ENCODE peak calls at places on chromosomes 7 and 10, in four cellular contexts. One of them, this sample, is unnamed.

GRCh38 chr7:38863609-38864291 is 45.2 kb downstream of the VPS41 start:
- DNase-seq in HepG2: peak; percentile 67
- DNase-seq in WTC11: no peak
- DNase-seq in GM12878: no peak
- DNase-seq in this sample: no peak

GRCh38 chr10:538895-539294 is 150.6 kb downstream of the DIP2C start:
- DNase-seq in HepG2: no peak
- DNase-seq in WTC11: no peak
- DNase-seq in GM12878: no peak
- DNase-seq in this sample: no peak

GRCh38 chr10:1368772-1369171 is 312.6 kb downstream of the WDR37 start:
- DNase-seq in HepG2: peak; percentile 28
- DNase-seq in WTC11: peak; percentile 73
- DNase-seq in GM12878: no peak
- DNase-seq in this sample: peak; percentile 63

GRCh38 chr7:127392182-127392565 is 334 bp downstream of the ZNF800 start:
- DNase-seq in HepG2: no peak
- DNase-seq in WTC11: peak; percentile 61
- DNase-seq in GM12878: no peak
- DNase-seq in this sample: peak; percentile 86

GRCh38 chr7:27910341-27910740 is 170.4 kb downstream of the TAX1BP1 start:
- DNase-seq in HepG2: no peak
- DNase-seq in WTC11: peak; percentile 66
- DNase-seq in GM12878: no peak
- DNase-seq in this sample: no peak

GRCh38 chr10:129945941-129946760 is 17.9 kb downstream of the EBF3 start:
- DNase-seq in HepG2: no peak
- DNase-seq in WTC11: no peak
- DNase-seq in GM12878: no peak
- DNase-seq in this sample: no peak

GRCh38 chr7:129989466-129989865 is 36.7 kb upstream of the UBE2H start:
- DNase-seq in HepG2: no peak
- DNase-seq in WTC11: no peak
- DNase-seq in GM12878: peak; percentile 53
- DNase-seq in this sample: no peak

GRCh38 chr7:24704311-24704710 is 53.0 kb downstream of the GSDME start:
- DNase-seq in HepG2: no peak
- DNase-seq in WTC11: no peak
- DNase-seq in GM12878: no peak
- DNase-seq in this sample: no peak

GRCh38 chr7:99693427-99694200 is 13.8 kb upstream of the CYP3A5 start:
- DNase-seq in HepG2: peak; percentile 97
- DNase-seq in WTC11: peak; percentile 62
- DNase-seq in GM12878: no peak
- DNase-seq in this sample: peak; percentile 81

GRCh38 chr10:117241541-117242462 is 888 bp downstream of the SLC18A2 start:
- DNase-seq in HepG2: no peak
- DNase-seq in WTC11: peak; percentile 47
- DNase-seq in GM12878: no peak
- DNase-seq in this sample: no peak

GRCh38 chr10:1643161-1643910 is 94.0 kb downstream of the ADARB2 start:
- DNase-seq in HepG2: peak; percentile 5
- DNase-seq in WTC11: peak; percentile 76
- DNase-seq in GM12878: peak; percentile 53
- DNase-seq in this sample: peak; percentile 35

GRCh38 chr7:64558323-64558705 is 4.6 kb downstream of the ZNF680 start:
- DNase-seq in HepG2: no peak
- DNase-seq in WTC11: no peak
- DNase-seq in GM12878: no peak
- DNase-seq in this sample: no peak

GRCh38 chr10:78328592-78329404 is 295.1 kb downstream of the RPS24 start:
- DNase-seq in HepG2: no peak
- DNase-seq in WTC11: no peak
- DNase-seq in GM12878: no peak
- DNase-seq in this sample: no peak

GRCh38 chr10:97701438-97702064 is 12.0 kb upstream of the MARVELD1 start:
- DNase-seq in HepG2: peak; percentile 70
- DNase-seq in WTC11: peak; percentile 44
- DNase-seq in GM12878: no peak
- DNase-seq in this sample: peak; percentile 73

GRCh38 chr7:131371411-131371810 is 43.7 kb downstream of the MKLN1 start:
- DNase-seq in HepG2: no peak
- DNase-seq in WTC11: no peak
- DNase-seq in GM12878: no peak
- DNase-seq in this sample: no peak

GRCh38 chr10:129525408-129525807 is 58.4 kb downstream of the MGMT start:
- DNase-seq in HepG2: no peak
- DNase-seq in WTC11: no peak
- DNase-seq in GM12878: no peak
- DNase-seq in this sample: no peak

GRCh38 chr10:77004917-77005564 is 632.6 kb downstream of the KCNMA1 start:
- DNase-seq in HepG2: peak; percentile 32
- DNase-seq in WTC11: no peak
- DNase-seq in GM12878: no peak
- DNase-seq in this sample: peak; percentile 58

DNA sequence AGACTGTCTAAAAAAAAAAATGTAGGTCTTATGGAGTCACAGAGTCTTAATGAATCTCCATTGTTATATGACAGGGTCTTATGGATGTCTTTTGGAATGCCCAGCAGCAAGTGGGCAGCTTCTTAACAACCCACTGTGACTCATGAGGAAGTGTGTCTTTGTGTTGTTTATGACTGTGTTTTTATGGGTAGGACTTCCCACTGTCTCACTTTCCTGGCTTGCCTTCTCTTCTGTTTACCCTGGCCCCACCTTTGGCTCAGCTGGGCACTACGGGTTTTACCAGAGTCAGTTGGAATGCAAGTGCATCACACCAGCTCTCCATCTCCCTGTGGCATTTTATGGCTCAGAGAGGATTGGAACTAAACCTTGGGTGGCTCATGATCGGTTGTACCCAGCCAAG is 580.5 kb downstream of the AUTS2 start:
- DNase-seq in HepG2: no peak
- DNase-seq in WTC11: no peak
- DNase-seq in GM12878: no peak
- DNase-seq in this sample: no peak
- TF ChIP-seq TCF7 in HepG2: no peak
- TF ChIP-seq TCF7 in WTC11: no peak
- TF ChIP-seq TCF7 in GM12878: no peak
- TF ChIP-seq TCF7 in this sample: no peak

DNA sequence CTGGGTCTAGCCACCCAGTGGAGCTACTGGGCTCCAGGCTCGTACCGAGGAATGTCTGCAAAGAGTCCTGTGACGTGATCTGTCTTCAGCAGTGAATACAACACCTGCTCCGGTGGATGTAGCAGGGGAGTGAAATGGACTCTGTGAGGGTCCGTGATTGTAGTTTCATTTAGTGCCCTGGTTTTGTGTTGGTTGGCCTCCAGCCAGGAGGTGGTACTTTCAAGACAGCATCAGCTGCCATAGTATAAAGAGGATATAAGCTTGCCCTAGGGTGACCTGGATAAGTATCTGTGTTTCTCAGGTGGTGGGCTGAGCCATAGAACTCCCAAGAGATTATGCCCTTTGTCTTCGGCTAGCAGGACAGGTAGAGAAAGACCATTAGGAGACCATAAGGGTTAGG is 24.6 kb upstream of the WNT2 start:
- DNase-seq in HepG2: no peak
- DNase-seq in WTC11: no peak
- DNase-seq in GM12878: no peak
- DNase-seq in this sample: no peak
- TF ChIP-seq ESRRA in HepG2: no peak
- TF ChIP-seq ESRRA in WTC11: no peak
- TF ChIP-seq ESRRA in GM12878: no peak
- TF ChIP-seq ESRRA in this sample: no peak

DNA sequence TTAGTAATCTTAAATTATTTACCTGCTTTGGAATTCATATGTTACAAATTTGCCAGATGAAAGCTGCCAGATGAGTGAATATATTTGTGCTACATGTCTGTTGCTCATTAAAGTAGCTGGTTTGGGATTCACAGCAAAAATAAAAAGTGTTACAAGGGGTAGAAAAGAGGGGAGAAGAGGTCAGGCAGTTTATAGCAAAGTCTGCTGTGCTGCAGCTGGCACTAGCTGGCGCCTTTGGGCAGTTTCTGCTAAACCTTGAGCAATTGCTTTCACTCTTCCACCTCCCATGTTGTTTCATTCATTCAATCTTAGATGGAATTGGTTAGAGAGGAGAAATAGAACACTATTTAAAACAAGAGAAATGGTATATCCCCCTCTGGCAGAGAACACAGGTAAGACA is 404.1 kb upstream of the LRGUK start:
- DNase-seq in HepG2: no peak
- DNase-seq in WTC11: no peak
- DNase-seq in GM12878: no peak
- DNase-seq in this sample: no peak
- TF ChIP-seq TCF7 in HepG2: no peak
- TF ChIP-seq TCF7 in WTC11: no peak
- TF ChIP-seq TCF7 in GM12878: no peak
- TF ChIP-seq TCF7 in this sample: no peak

GRCh38 chr7:2619120-2619519 is 12.7 kb upstream of the TTYH3 start:
- DNase-seq in HepG2: no peak
- DNase-seq in WTC11: no peak
- DNase-seq in GM12878: no peak
- DNase-seq in this sample: no peak
- TF ChIP-seq ESRRA in HepG2: no peak
- TF ChIP-seq ESRRA in WTC11: no peak
- TF ChIP-seq ESRRA in GM12878: no peak
- TF ChIP-seq ESRRA in this sample: no peak

DNA sequence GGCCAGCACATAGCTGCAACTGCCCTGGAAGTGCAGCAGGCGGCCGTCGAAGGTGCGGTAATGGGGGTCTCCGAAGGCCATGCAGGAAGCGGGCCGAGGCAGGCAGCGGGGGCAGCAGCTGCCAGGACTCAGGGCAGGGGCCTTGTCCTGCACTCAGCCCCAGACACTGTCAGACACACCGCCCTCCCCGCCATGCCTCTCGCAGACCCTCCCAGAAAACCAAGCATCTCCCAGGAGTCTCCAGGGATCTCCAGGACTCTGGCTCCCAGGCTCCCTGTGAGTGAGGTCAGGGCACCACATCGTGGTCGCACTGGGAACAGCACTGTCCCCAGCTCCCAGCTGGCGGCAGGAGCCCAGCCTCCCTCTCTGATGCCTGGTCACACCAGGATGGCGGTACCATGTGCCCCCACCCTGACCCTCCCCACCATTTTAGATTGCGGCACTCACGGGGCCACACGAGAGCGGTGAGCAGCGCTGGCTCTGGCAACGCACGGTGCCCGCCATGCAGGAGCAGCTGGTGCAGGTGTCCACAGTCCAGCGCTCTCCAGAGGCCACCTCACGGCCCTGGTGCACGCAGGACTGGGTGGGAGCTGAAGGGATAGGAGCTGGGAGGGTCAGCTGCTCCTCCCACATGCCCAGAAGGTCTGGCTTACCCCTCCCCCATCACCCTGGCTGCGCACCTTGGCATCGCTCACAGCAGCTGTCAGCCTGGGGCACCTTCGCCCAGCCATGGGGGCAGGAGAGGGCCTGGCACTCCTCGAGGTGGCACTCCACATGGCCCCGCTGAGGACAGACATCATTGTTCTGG is 17.5 kb downstream of the ATP6V1F start:
- DNase-seq in HepG2: peak; percentile 41
- DNase-seq in WTC11: peak; percentile 87
- DNase-seq in GM12878: no peak
- DNase-seq in this sample: peak; percentile 87
- TF ChIP-seq TCF7 in HepG2: no peak
- TF ChIP-seq TCF7 in WTC11: no peak
- TF ChIP-seq TCF7 in GM12878: no peak
- TF ChIP-seq TCF7 in this sample: no peak

GRCh38 chr7:29352041-29352440 is 157.5 kb downstream of the CHN2 start:
- DNase-seq in HepG2: no peak
- DNase-seq in WTC11: no peak
- DNase-seq in GM12878: no peak
- DNase-seq in this sample: no peak
- TF ChIP-seq ESRRA in HepG2: no peak
- TF ChIP-seq ESRRA in WTC11: no peak
- TF ChIP-seq ESRRA in GM12878: no peak
- TF ChIP-seq ESRRA in this sample: no peak

GRCh38 chr7:92834661-92835139 is 1.7 kb downstream of the CDK6 start:
- DNase-seq in HepG2: no peak
- DNase-seq in WTC11: no peak
- DNase-seq in GM12878: no peak
- DNase-seq in this sample: peak; percentile 35
- TF ChIP-seq TCF7 in HepG2: no peak
- TF ChIP-seq TCF7 in WTC11: no peak
- TF ChIP-seq TCF7 in GM12878: no peak
- TF ChIP-seq TCF7 in this sample: no peak

This sample was measured in K562.